ENCODE peak calls at places on chromosome 14, in nine cellular contexts. H, Q, S, G, P, O, L, J and R are unnamed samples.

GRCh38 chr14:58770501-58770982 is 132.8 kb downstream of the DACT1 start:
- DNase-seq in P (no peak), L (no peak), O (no peak), G (no peak), J (no peak), H (no peak), S (no peak), Q (no peak), R (no peak)

GRCh38 chr14:91095178-91095577 is 18.7 kb upstream of the DGLUCY start:
- DNase-seq in O (no peak), S (no peak), P (no peak), G (peak), L (no peak), Q (no peak), H (no peak), J (no peak), R (no peak)

GRCh38 chr14:86781111-86781510 is 1211.9 kb downstream of the GALC start:
- DNase-seq in G (no peak), J (no peak), P (no peak), S (no peak), Q (no peak), L (no peak), O (no peak), H (no peak), R (no peak)

GRCh38 chr14:65495196-65495595 is 82.7 kb downstream of the FUT8 start:
- DNase-seq in L (no peak), J (no peak), S (peak), O (peak), G (no peak), H (no peak), P (no peak), Q (no peak), R (peak)

GRCh38 chr14:90495357-90496276 is 98.8 kb downstream of the CALM1 start:
- DNase-seq in O (peak), L (peak), G (no peak), Q (peak), S (peak), J (peak), H (peak), P (no peak), R (peak)

GRCh38 chr14:100586520-100587247 is 533 bp downstream of the BEGAIN start:
- DNase-seq in S (no peak), G (peak), J (peak), H (peak), O (peak), P (no peak), Q (peak), L (no peak), R (peak)

GRCh38 chr14:58663494-58664111 is 25.8 kb downstream of the DACT1 start:
- DNase-seq in O (peak), G (no peak), H (no peak), L (no peak), Q (peak), J (no peak), P (no peak), S (peak), R (peak)

GRCh38 chr14:33602396-33602795 is 348.5 kb downstream of the EGLN3 start:
- DNase-seq in P (no peak), G (no peak), H (no peak), Q (no peak), S (peak), O (no peak), J (no peak), L (no peak), R (peak)

GRCh38 chr14:100715803-100716202 is 10.9 kb upstream of the DLK1 start:
- DNase-seq in S (no peak), P (no peak), L (no peak), H (no peak), Q (no peak), J (no peak), O (no peak), G (no peak), R (no peak)

GRCh38 chr14:56199095-56199975 is 81.1 kb downstream of the PELI2 start:
- DNase-seq in P (no peak), H (peak), G (no peak), O (peak), L (peak), Q (peak), S (peak), J (no peak), R (peak)

GRCh38 chr14:95267306-95267705 is 52.4 kb downstream of the CLMN start:
- DNase-seq in H (no peak), P (no peak), Q (no peak), J (no peak), O (peak), G (no peak), L (no peak), S (no peak), R (no peak)

GRCh38 chr14:21711360-21711961 is 37.8 kb upstream of the OR4E1 start:
- DNase-seq in S (peak), L (no peak), O (peak), H (peak), G (no peak), J (no peak), P (no peak), Q (peak), R (peak)

GRCh38 chr14:34665785-34666425 is 36.0 kb upstream of the SNX6 start:
- DNase-seq in S (peak), L (peak), P (no peak), H (no peak), J (no peak), G (no peak), O (peak), Q (peak), R (peak)

GRCh38 chr14:49761839-49762551 is 6.0 kb upstream of the KLHDC2 start:
- DNase-seq in H (no peak), O (no peak), P (no peak), S (no peak), Q (no peak), G (no peak), L (no peak), J (no peak), R (no peak)

GRCh38 chr14:72613975-72614319 is 280.0 kb downstream of the DPF3 start:
- DNase-seq in H (no peak), G (no peak), P (no peak), J (no peak), O (no peak), L (no peak), S (no peak), Q (no peak), R (no peak)

GRCh38 chr14:90512332-90512951 is 115.6 kb downstream of the CALM1 start:
- DNase-seq in G (no peak), L (no peak), H (no peak), O (no peak), J (no peak), S (no peak), P (no peak), Q (no peak), R (no peak)

GRCh38 chr14:75457024-75457390 is 29.2 kb downstream of the JDP2 start:
- DNase-seq in G (no peak), O (no peak), L (no peak), J (no peak), H (no peak), P (no peak), Q (no peak), S (no peak), R (no peak)

GRCh38 chr14:69077841-69078240 is 75.1 kb downstream of the DCAF5 start:
- DNase-seq in Q (no peak), L (no peak), P (no peak), S (peak), G (no peak), H (no peak), J (no peak), O (peak), R (peak)

GRCh38 chr14:58138065-58138718 is 13.8 kb downstream of the ARMH4 start:
- DNase-seq in J (no peak), S (no peak), Q (no peak), O (no peak), P (no peak), G (no peak), H (no peak), L (no peak), R (no peak)

GRCh38 chr14:81005540-81006228 is 50.3 kb downstream of the TSHR start:
- DNase-seq in O (no peak), H (no peak), L (no peak), J (no peak), G (no peak), P (no peak), S (no peak), Q (no peak), R (no peak)

GRCh38 chr14:66330916-66331315 is 155.3 kb upstream of the CCDC196 start:
- DNase-seq in G (no peak), H (no peak), S (no peak), O (peak), P (no peak), L (no peak), J (no peak), Q (no peak), R (peak)

GRCh38 chr14:24280797-24281460 is 9.5 kb upstream of the RABGGTA start:
- DNase-seq in S (no peak), H (no peak), O (no peak), J (no peak), L (no peak), P (no peak), G (no peak), Q (no peak), R (no peak)

GRCh38 chr14:24277606-24278321 is 6.4 kb upstream of the RABGGTA start:
- DNase-seq in Q (no peak), S (no peak), H (no peak), P (no peak), J (peak), O (no peak), G (no peak), L (no peak), R (no peak)

GRCh38 chr14:24275524-24276139 is 4.2 kb upstream of the RABGGTA start:
- DNase-seq in J (no peak), L (no peak), Q (no peak), S (no peak), O (no peak), H (no peak), P (no peak), G (no peak), R (no peak)

GRCh38 chr14:24282736-24283135 is 11.3 kb upstream of the RABGGTA start:
- DNase-seq in Q (no peak), G (no peak), J (peak), S (no peak), L (no peak), P (no peak), O (no peak), H (no peak), R (no peak)

GRCh38 chr14:24279301-24280186 is 8.1 kb upstream of the RABGGTA start:
- DNase-seq in H (peak), G (no peak), S (no peak), J (peak), Q (no peak), L (peak), O (peak), P (no peak), R (peak)
- TF ChIP-seq CTCF in H (peak), G (no peak), S (no peak), J (no peak), Q (peak), L (peak), O (peak), P (no peak), R (no peak)

DNA sequence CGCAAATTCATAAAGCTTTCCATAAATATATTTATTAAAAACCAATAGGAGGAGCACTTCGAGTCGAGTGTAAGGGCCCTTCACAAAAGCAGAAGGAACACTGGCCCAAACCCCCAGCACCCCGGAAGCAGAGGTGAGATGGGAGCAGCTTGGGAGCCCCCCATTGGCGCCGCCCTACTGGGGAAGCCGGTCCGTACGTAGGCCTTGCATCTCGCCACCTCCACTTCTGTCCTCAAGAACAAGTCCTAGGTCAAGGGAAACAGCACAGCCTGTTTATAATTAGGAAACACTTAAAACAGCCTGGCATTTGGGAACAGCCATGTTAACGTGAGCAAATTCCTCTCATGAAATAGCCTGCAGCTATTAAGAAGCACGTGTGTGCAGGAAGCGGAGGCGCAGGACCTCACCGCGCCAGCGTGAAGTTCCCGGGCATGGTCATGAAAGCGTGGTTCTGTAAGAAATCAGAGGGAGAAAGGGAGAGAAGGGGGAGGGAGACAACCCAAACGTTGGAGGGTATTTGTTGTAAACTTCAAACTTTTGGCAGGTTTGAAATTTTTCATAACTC is 7.7 kb downstream of the ANKRD9 start:
- DNase-seq in Q (no peak), J (no peak), P (no peak), L (no peak), H (no peak), O (no peak), S (no peak), G (no peak), R (no peak)
- TF ChIP-seq CTCF in Q (peak), J (no peak), P (no peak), L (peak), H (no peak), O (no peak), S (no peak), G (no peak), R (no peak)

GRCh38 chr14:93332853-93333630 is at the start of gene BTBD7:
- DNase-seq in Q (peak), P (peak), O (peak), L (peak), G (peak), S (peak), H (peak), J (peak), R (peak)
- TF ChIP-seq CTCF in Q (no peak), P (peak), O (peak), L (peak), G (peak), S (peak), H (no peak), J (no peak), R (no peak)

GRCh38 chr14:92321701-92322100 is 1.3 kb upstream of the SLC24A4 start:
- DNase-seq in S (no peak), G (no peak), Q (no peak), O (no peak), J (no peak), L (no peak), P (no peak), H (no peak), R (no peak)

GRCh38 chr14:92325835-92326234 is 2.9 kb downstream of the SLC24A4 start:
- DNase-seq in H (peak), Q (no peak), L (no peak), O (no peak), P (no peak), S (no peak), G (no peak), J (no peak), R (no peak)

GRCh38 chr14:92322516-92322915 is 449 bp upstream of the SLC24A4 start:
- DNase-seq in L (no peak), Q (no peak), H (peak), P (no peak), O (no peak), S (no peak), J (no peak), G (no peak), R (no peak)

GRCh38 chr14:92323916-92324818 is 1.2 kb downstream of the SLC24A4 start:
- DNase-seq in L (no peak), P (no peak), J (peak), S (no peak), Q (no peak), H (peak), G (no peak), O (peak), R (no peak)

GRCh38 chr14:92323031-92323915 is at the start of gene SLC24A4:
- DNase-seq in H (peak), Q (no peak), G (peak), O (peak), J (peak), L (no peak), P (no peak), S (no peak), R (no peak)
- TF ChIP-seq CTCF in H (no peak), Q (no peak), G (no peak), O (no peak), J (no peak), L (no peak), P (no peak), S (no peak), R (no peak)

GRCh38 chr14:54396183-54396492 is 669 bp upstream of the CDKN3 start:
- DNase-seq in G (no peak), O (no peak), S (no peak), J (no peak), H (no peak), L (no peak), P (no peak), Q (no peak), R (no peak)

GRCh38 chr14:54398028-54398368 is 1.2 kb downstream of the CDKN3 start:
- DNase-seq in G (no peak), L (no peak), H (no peak), Q (no peak), P (no peak), J (no peak), O (no peak), S (no peak), R (peak)

GRCh38 chr14:54395716-54396115 is 1.1 kb upstream of the CDKN3 start:
- DNase-seq in Q (no peak), O (no peak), S (no peak), J (no peak), P (no peak), L (no peak), G (no peak), H (no peak), R (no peak)

GRCh38 chr14:54395284-54395683 is 1.5 kb upstream of the CDKN3 start:
- DNase-seq in H (no peak), O (no peak), S (no peak), L (no peak), G (no peak), Q (no peak), J (no peak), P (no peak), R (no peak)

GRCh38 chr14:54396493-54397335 is at the start of gene CDKN3:
- DNase-seq in J (peak), P (peak), S (peak), O (peak), G (peak), L (peak), Q (peak), H (peak), R (peak)
- TF ChIP-seq CTCF in J (peak), P (peak), S (peak), O (no peak), G (peak), L (peak), Q (peak), H (peak), R (peak)

DNA sequence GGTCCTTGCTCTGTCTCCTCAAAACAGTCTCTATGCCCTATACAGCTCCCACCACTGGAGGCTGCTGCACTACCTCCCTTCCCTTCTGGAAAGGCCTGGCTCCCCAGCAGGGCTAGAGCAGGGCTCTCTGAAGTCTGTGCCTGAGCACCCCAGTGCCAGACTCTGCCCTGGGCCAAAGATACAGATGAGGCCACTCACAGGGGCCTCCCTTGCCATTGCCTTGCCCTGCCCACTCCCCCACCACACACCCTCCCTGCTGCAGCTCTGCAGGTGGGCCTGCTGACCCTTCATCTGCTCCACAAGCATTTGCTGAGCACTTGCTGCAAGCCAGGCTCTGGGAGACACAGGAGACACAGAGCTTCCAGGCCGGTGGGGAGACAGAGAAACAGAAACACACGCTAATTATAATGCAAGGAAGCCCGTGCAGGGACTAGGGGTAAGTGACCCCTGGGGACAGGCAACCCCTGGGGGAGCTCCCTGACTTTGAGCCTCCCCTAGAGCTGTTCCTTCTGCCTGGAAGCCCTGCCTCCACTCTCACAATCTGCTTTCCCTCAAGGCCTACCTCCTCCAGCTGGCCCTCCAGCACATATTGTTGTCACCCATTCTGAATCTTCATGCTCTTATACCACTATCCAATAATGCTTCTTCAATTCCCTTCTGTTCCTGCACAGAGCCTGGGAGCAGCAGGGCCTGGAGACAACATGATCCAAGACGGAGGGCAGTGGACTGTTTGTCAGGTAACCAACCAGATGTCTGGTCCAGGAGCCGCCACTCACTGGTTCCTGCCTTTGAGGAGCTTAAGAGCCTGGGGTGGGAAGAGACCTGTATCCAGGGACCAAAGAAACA is 32.6 kb upstream of the PNMA1 start:
- DNase-seq in H (no peak), L (no peak), P (no peak), Q (no peak), S (no peak), J (peak), O (no peak), G (no peak), R (no peak)
- TF ChIP-seq CTCF in H (no peak), L (peak), P (no peak), Q (no peak), S (peak), J (no peak), O (peak), G (no peak), R (no peak)

GRCh38 chr14:52695481-52696091 is at the start of gene ERO1A:
- DNase-seq in S (peak), O (peak), P (peak), Q (peak), J (peak), G (peak), L (peak), H (peak), R (peak)

GRCh38 chr14:52701223-52701622 is 5.8 kb upstream of the PSMC6 start:
- DNase-seq in G (no peak), P (no peak), J (no peak), O (peak), H (no peak), Q (no peak), L (no peak), S (no peak), R (peak)

GRCh38 chr14:52703664-52704063 is 3.3 kb upstream of the PSMC6 start:
- DNase-seq in O (no peak), H (no peak), L (no peak), Q (no peak), S (no peak), J (no peak), G (no peak), P (no peak), R (no peak)

GRCh38 chr14:52703225-52703624 is 3.8 kb upstream of the PSMC6 start:
- DNase-seq in O (peak), S (peak), J (no peak), G (peak), P (no peak), L (no peak), Q (peak), H (no peak), R (peak)

GRCh38 chr14:52700701-52701172 is 5.4 kb upstream of the ERO1A start:
- DNase-seq in O (peak), H (no peak), S (no peak), P (no peak), G (no peak), Q (no peak), L (no peak), J (no peak), R (peak)
- TF ChIP-seq CTCF in O (no peak), H (no peak), S (no peak), P (no peak), G (no peak), Q (no peak), L (no peak), J (no peak), R (no peak)

DNA sequence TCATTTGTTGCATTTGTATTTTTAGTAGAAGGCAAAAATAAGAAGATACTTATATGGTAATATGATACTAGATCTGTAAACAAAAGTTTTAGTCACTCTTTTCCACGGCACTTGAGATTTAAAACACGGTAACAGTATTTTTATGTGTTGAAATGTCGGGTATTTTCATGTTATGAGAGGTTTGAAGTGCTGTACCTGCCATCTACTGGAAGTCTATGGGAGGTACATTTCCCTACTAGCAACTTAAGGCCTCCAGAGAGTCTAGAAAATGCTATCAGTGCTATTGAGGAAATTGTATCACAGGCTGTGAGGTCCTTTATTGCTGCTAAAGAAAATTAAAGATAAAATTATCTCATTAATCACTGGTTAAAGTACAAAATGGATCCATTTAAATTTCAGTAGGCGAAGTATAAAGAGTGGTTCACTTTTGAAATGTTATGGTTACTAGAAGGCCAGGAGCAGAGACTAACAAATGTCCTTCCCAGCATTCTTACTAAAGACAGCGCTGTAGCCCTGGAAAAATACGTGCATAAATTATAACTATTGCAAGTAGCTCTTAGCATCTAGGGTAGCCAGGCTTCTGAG is 77.6 kb upstream of the PRKD1 start:
- DNase-seq in O (peak), H (no peak), L (no peak), S (peak), P (no peak), Q (peak), G (no peak), J (no peak), R (peak)
- TF ChIP-seq CTCF in O (peak), H (no peak), L (peak), S (peak), P (peak), Q (peak), G (peak), J (no peak), R (peak)

GRCh38 chr14:24411468-24412454 is 13.0 kb downstream of the NYNRIN start:
- DNase-seq in J (no peak), H (peak), O (no peak), Q (no peak), P (no peak), S (peak), L (no peak), G (no peak), R (peak)
- TF ChIP-seq CTCF in J (peak), H (peak), O (peak), Q (peak), P (peak), S (peak), L (peak), G (peak), R (peak)